ENCODE peak calls at places on chromosomes 7 and 10, in ten cellular contexts. One of them, this sample, is unnamed.

GRCh38 chr10:82288461-82288881 is 413.5 kb downstream of the NRG3 start:
- DNase-seq in cardiac muscle cell: peak
- DNase-seq in colonic mucosa: no peak
- DNase-seq in body of pancreas: no peak
- DNase-seq in choroid plexus epithelial cell: no peak
- DNase-seq in WTC11: no peak
- DNase-seq in A549: peak
- DNase-seq in RWPE2: no peak
- DNase-seq in GM10248: no peak
- DNase-seq in transverse colon: no peak
- DNase-seq in this sample: no peak

GRCh38 chr10:73758704-73759511 is 14.7 kb downstream of the SEC24C start:
- DNase-seq in cardiac muscle cell: no peak
- DNase-seq in colonic mucosa: no peak
- DNase-seq in body of pancreas: no peak
- DNase-seq in choroid plexus epithelial cell: no peak
- DNase-seq in WTC11: no peak
- DNase-seq in A549: no peak
- DNase-seq in RWPE2: no peak
- DNase-seq in GM10248: no peak
- DNase-seq in transverse colon: no peak
- DNase-seq in this sample: no peak

GRCh38 chr7:81944103-81944502 is 174.3 kb upstream of the HGF start:
- DNase-seq in cardiac muscle cell: peak
- DNase-seq in colonic mucosa: no peak
- DNase-seq in body of pancreas: no peak
- DNase-seq in choroid plexus epithelial cell: no peak
- DNase-seq in WTC11: no peak
- DNase-seq in A549: no peak
- DNase-seq in RWPE2: no peak
- DNase-seq in GM10248: no peak
- DNase-seq in transverse colon: no peak
- DNase-seq in this sample: no peak

GRCh38 chr10:44628921-44629320 is 244.0 kb upstream of the CXCL12 start:
- DNase-seq in cardiac muscle cell: peak
- DNase-seq in colonic mucosa: no peak
- DNase-seq in body of pancreas: no peak
- DNase-seq in choroid plexus epithelial cell: peak
- DNase-seq in WTC11: no peak
- DNase-seq in A549: peak
- DNase-seq in RWPE2: no peak
- DNase-seq in GM10248: no peak
- DNase-seq in transverse colon: no peak
- DNase-seq in this sample: no peak

GRCh38 chr7:70681847-70682350 is 450.0 kb upstream of the GALNT17 start:
- DNase-seq in cardiac muscle cell: no peak
- DNase-seq in colonic mucosa: no peak
- DNase-seq in body of pancreas: no peak
- DNase-seq in choroid plexus epithelial cell: no peak
- DNase-seq in WTC11: no peak
- DNase-seq in A549: no peak
- DNase-seq in RWPE2: no peak
- DNase-seq in GM10248: peak
- DNase-seq in transverse colon: no peak
- DNase-seq in this sample: no peak

GRCh38 chr10:14782691-14783363 is 8.1 kb upstream of the FAM107B start:
- DNase-seq in cardiac muscle cell: peak
- DNase-seq in colonic mucosa: peak
- DNase-seq in body of pancreas: no peak
- DNase-seq in choroid plexus epithelial cell: no peak
- DNase-seq in WTC11: no peak
- DNase-seq in A549: peak
- DNase-seq in RWPE2: peak
- DNase-seq in GM10248: no peak
- DNase-seq in transverse colon: peak
- DNase-seq in this sample: no peak

GRCh38 chr10:87723500-87723899 is 63.8 kb downstream of the PAPSS2 start:
- DNase-seq in cardiac muscle cell: no peak
- DNase-seq in colonic mucosa: peak
- DNase-seq in body of pancreas: no peak
- DNase-seq in choroid plexus epithelial cell: no peak
- DNase-seq in WTC11: no peak
- DNase-seq in A549: no peak
- DNase-seq in RWPE2: no peak
- DNase-seq in GM10248: no peak
- DNase-seq in transverse colon: no peak
- DNase-seq in this sample: no peak

GRCh38 chr10:66637273-66638036 is 288.4 kb upstream of the LRRTM3 start:
- DNase-seq in cardiac muscle cell: no peak
- DNase-seq in colonic mucosa: no peak
- DNase-seq in body of pancreas: no peak
- DNase-seq in choroid plexus epithelial cell: no peak
- DNase-seq in WTC11: no peak
- DNase-seq in A549: peak
- DNase-seq in RWPE2: no peak
- DNase-seq in GM10248: no peak
- DNase-seq in transverse colon: no peak
- DNase-seq in this sample: no peak

GRCh38 chr7:75876126-75876881 is 2.5 kb upstream of the RHBDD2 start:
- DNase-seq in cardiac muscle cell: no peak
- DNase-seq in colonic mucosa: no peak
- DNase-seq in body of pancreas: no peak
- DNase-seq in choroid plexus epithelial cell: no peak
- DNase-seq in WTC11: no peak
- DNase-seq in A549: no peak
- DNase-seq in RWPE2: no peak
- DNase-seq in GM10248: no peak
- DNase-seq in transverse colon: no peak
- DNase-seq in this sample: no peak

GRCh38 chr7:105487559-105488218 is 34.4 kb downstream of the PUS7 start:
- DNase-seq in cardiac muscle cell: peak
- DNase-seq in colonic mucosa: no peak
- DNase-seq in body of pancreas: peak
- DNase-seq in choroid plexus epithelial cell: peak
- DNase-seq in WTC11: no peak
- DNase-seq in A549: peak
- DNase-seq in RWPE2: no peak
- DNase-seq in GM10248: peak
- DNase-seq in transverse colon: no peak
- DNase-seq in this sample: no peak

GRCh38 chr7:55251911-55252310 is 113.2 kb upstream of the LANCL2 start:
- DNase-seq in cardiac muscle cell: no peak
- DNase-seq in colonic mucosa: no peak
- DNase-seq in body of pancreas: no peak
- DNase-seq in choroid plexus epithelial cell: no peak
- DNase-seq in WTC11: no peak
- DNase-seq in A549: no peak
- DNase-seq in RWPE2: no peak
- DNase-seq in GM10248: no peak
- DNase-seq in transverse colon: no peak
- DNase-seq in this sample: no peak

GRCh38 chr10:110742801-110743200 is 98.7 kb downstream of the RBM20 start:
- DNase-seq in cardiac muscle cell: no peak
- DNase-seq in colonic mucosa: no peak
- DNase-seq in body of pancreas: no peak
- DNase-seq in choroid plexus epithelial cell: no peak
- DNase-seq in WTC11: no peak
- DNase-seq in A549: no peak
- DNase-seq in RWPE2: no peak
- DNase-seq in GM10248: no peak
- DNase-seq in transverse colon: no peak
- DNase-seq in this sample: no peak

GRCh38 chr10:131891196-131891928 is 9.4 kb upstream of the PPP2R2D start:
- DNase-seq in cardiac muscle cell: no peak
- DNase-seq in colonic mucosa: no peak
- DNase-seq in body of pancreas: peak
- DNase-seq in choroid plexus epithelial cell: no peak
- DNase-seq in WTC11: peak
- DNase-seq in A549: peak
- DNase-seq in RWPE2: no peak
- DNase-seq in GM10248: no peak
- DNase-seq in transverse colon: no peak
- DNase-seq in this sample: peak

GRCh38 chr7:113921363-113921762 is 2.6 kb upstream of the PPP1R3A start:
- DNase-seq in cardiac muscle cell: no peak
- DNase-seq in colonic mucosa: no peak
- DNase-seq in body of pancreas: no peak
- DNase-seq in choroid plexus epithelial cell: no peak
- DNase-seq in WTC11: no peak
- DNase-seq in A549: no peak
- DNase-seq in RWPE2: no peak
- DNase-seq in GM10248: no peak
- DNase-seq in transverse colon: no peak
- DNase-seq in this sample: no peak

DNA sequence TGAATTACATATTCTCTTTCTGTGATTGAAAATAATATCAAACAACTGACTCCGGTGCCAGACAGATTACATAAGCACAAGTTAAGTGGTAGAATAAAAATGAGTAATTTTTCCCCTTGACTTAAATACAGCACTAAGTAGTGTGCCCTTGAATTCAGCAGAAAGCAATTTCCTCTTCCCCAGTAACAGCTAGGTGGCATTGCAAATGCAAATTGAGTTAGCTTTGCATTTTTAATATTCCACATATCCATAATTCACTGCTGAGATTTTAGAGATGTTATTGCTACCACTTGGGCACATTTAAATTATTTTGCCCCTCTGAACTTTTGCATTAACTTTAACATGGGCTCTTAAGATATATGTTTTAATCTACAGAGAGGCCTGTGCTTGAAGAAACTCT is 89.8 kb upstream of the NPVF start:
- DNase-seq in cardiac muscle cell: no peak
- DNase-seq in colonic mucosa: no peak
- DNase-seq in body of pancreas: no peak
- DNase-seq in choroid plexus epithelial cell: no peak
- DNase-seq in WTC11: no peak
- DNase-seq in A549: no peak
- DNase-seq in RWPE2: no peak
- DNase-seq in GM10248: no peak
- DNase-seq in transverse colon: no peak
- DNase-seq in this sample: no peak
- TF ChIP-seq CTCF in cardiac muscle cell: peak
- TF ChIP-seq CTCF in colonic mucosa: no peak
- TF ChIP-seq CTCF in body of pancreas: no peak
- TF ChIP-seq CTCF in choroid plexus epithelial cell: no peak
- TF ChIP-seq CTCF in WTC11: no peak
- TF ChIP-seq CTCF in A549: no peak
- TF ChIP-seq CTCF in RWPE2: no peak
- TF ChIP-seq CTCF in GM10248: no peak
- TF ChIP-seq CTCF in transverse colon: no peak
- TF ChIP-seq CTCF in this sample: peak

DNA sequence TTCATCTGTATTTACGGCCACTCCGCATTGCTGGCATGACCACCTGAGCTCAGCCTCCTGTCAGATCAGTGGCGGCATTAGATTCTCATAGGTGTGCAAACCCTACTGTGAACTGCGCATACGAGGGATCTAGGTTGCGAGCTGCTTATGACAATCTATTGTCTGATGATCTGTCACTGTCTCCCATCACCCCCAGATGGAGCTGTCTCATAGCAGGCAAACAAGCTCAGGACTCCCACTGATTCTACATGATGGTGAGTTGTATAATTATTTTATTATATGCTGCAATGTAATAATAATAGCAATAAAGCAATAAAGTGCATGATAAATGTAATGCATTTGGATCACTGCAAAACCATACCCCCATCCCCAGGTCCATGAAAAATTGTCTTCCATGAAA is 1172.9 kb upstream of the AUTS2 start:
- DNase-seq in cardiac muscle cell: peak
- DNase-seq in colonic mucosa: no peak
- DNase-seq in body of pancreas: no peak
- DNase-seq in choroid plexus epithelial cell: peak
- DNase-seq in WTC11: no peak
- DNase-seq in A549: peak
- DNase-seq in RWPE2: no peak
- DNase-seq in GM10248: no peak
- DNase-seq in transverse colon: no peak
- DNase-seq in this sample: no peak
- TF ChIP-seq CTCF in cardiac muscle cell: peak
- TF ChIP-seq CTCF in colonic mucosa: no peak
- TF ChIP-seq CTCF in body of pancreas: no peak
- TF ChIP-seq CTCF in choroid plexus epithelial cell: peak
- TF ChIP-seq CTCF in WTC11: no peak
- TF ChIP-seq CTCF in A549: peak
- TF ChIP-seq CTCF in RWPE2: no peak
- TF ChIP-seq CTCF in GM10248: no peak
- TF ChIP-seq CTCF in transverse colon: no peak
- TF ChIP-seq CTCF in this sample: peak

DNA sequence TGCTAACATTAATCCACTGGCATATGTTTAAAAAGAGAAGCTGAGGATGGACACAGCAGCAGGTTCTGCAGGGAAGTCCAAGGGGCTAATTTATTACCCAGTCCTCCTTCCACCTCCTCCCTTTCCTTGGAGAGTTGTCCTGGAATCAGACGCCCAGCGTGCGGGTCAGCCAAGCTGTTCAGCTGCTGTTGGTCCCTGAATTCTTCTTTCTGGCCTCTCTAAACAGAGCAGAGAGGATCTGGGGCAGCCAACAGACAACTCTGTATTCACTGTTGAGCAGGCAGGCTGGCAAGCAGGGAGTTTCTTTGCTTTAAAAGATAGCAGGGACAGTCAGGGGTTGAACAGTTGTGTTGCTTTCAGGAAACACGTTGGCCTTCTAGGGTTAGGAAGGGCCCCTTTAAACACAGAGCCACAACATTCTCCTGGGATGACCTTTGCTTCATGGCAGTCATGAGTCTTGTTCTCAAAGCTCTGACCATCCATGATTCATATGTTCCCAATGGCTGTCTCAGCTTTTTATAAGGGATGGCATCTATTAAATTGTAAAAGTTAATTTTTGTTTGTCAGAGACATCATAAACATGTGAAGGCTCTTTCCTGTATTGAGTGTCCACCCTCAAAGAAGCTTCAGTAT is 217.0 kb downstream of the CREB5 start:
- DNase-seq in cardiac muscle cell: peak
- DNase-seq in colonic mucosa: peak
- DNase-seq in body of pancreas: no peak
- DNase-seq in choroid plexus epithelial cell: peak
- DNase-seq in WTC11: no peak
- DNase-seq in A549: no peak
- DNase-seq in RWPE2: no peak
- DNase-seq in GM10248: no peak
- DNase-seq in transverse colon: no peak
- DNase-seq in this sample: no peak
- TF ChIP-seq CTCF in cardiac muscle cell: no peak
- TF ChIP-seq CTCF in colonic mucosa: no peak
- TF ChIP-seq CTCF in body of pancreas: no peak
- TF ChIP-seq CTCF in choroid plexus epithelial cell: no peak
- TF ChIP-seq CTCF in WTC11: no peak
- TF ChIP-seq CTCF in A549: no peak
- TF ChIP-seq CTCF in RWPE2: no peak
- TF ChIP-seq CTCF in GM10248: no peak
- TF ChIP-seq CTCF in transverse colon: no peak
- TF ChIP-seq CTCF in this sample: no peak

DNA sequence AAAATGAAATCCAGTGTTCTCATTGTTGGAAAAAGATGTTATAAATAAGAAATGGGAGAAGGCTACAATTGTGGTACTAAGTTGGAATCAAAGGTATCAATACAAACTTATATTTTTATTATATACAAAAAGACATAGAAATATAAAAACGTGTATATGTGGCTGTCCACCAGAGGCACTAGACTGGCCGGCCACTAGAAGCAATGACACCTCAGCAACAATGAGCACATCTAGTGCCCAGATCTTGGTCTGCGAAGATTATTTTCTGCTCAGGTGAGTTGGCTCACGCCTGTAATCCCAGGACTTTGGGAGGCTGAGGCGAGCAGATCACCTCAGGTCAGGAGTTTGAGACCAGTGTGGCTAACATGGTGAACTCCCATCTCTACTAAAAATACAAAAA is 21.6 kb downstream of the IDE start:
- DNase-seq in cardiac muscle cell: no peak
- DNase-seq in colonic mucosa: no peak
- DNase-seq in body of pancreas: no peak
- DNase-seq in choroid plexus epithelial cell: no peak
- DNase-seq in WTC11: no peak
- DNase-seq in A549: peak
- DNase-seq in RWPE2: no peak
- DNase-seq in GM10248: no peak
- DNase-seq in transverse colon: no peak
- DNase-seq in this sample: no peak
- TF ChIP-seq CTCF in cardiac muscle cell: no peak
- TF ChIP-seq CTCF in colonic mucosa: no peak
- TF ChIP-seq CTCF in body of pancreas: no peak
- TF ChIP-seq CTCF in choroid plexus epithelial cell: peak
- TF ChIP-seq CTCF in WTC11: no peak
- TF ChIP-seq CTCF in A549: peak
- TF ChIP-seq CTCF in RWPE2: peak
- TF ChIP-seq CTCF in GM10248: peak
- TF ChIP-seq CTCF in transverse colon: no peak
- TF ChIP-seq CTCF in this sample: peak